ENCODE peak calls at places on chromosomes 3 and 15, in nine cellular contexts. T is BE2C; H is CD8-positive, alpha-beta T cell; Y is fibroblast of mammary gland; Q is foreskin keratinocyte; Z is psoas muscle; D is HFF-Myc; E is progenitor cell of endocrine pancreas; X is stomach. U is an unnamed sample.

GRCh38 chr3:4776399-4776979 is 202.7 kb upstream of the BHLHE40 start:
- DNase-seq in X (no peak), E (no peak), D (no peak), Y (no peak), Z (no peak), Q (peak), T (no peak), H (no peak), U (no peak)

GRCh38 chr3:18189651-18190050 is 235.5 kb downstream of the SATB1 start:
- DNase-seq in E (no peak), Q (peak), X (no peak), H (no peak), Z (no peak), T (no peak), D (peak), Y (peak), U (no peak)

GRCh38 chr3:172622916-172623700 is 87.8 kb downstream of the NCEH1 start:
- DNase-seq in Y (peak), E (no peak), Z (no peak), D (no peak), Q (peak), T (peak), X (peak), H (peak), U (no peak)

GRCh38 chr15:73950479-73951043 is 24.3 kb downstream of the LOXL1 start:
- DNase-seq in Y (peak), Q (no peak), H (no peak), D (no peak), E (no peak), T (peak), X (no peak), Z (peak), U (no peak)

GRCh38 chr3:174884776-174885568 is 25.8 kb downstream of the NAALADL2 start:
- DNase-seq in Q (no peak), Z (no peak), E (no peak), H (no peak), Y (no peak), T (no peak), X (no peak), D (no peak), U (no peak)

GRCh38 chr3:102122527-102122926 is 273.2 kb downstream of the NFKBIZ start:
- DNase-seq in Y (no peak), X (no peak), Z (no peak), T (no peak), Q (no peak), H (no peak), E (no peak), D (no peak), U (no peak)

GRCh38 chr15:37038036-37038715 is 62.2 kb downstream of the MEIS2 start:
- DNase-seq in Y (no peak), D (no peak), T (no peak), Q (no peak), H (no peak), X (no peak), Z (no peak), E (no peak), U (no peak)

GRCh38 chr3:133856316-133856715 is 39.4 kb downstream of the RAB6B start:
- DNase-seq in T (no peak), Z (no peak), H (no peak), D (no peak), E (no peak), Q (no peak), Y (peak), X (no peak), U (no peak)

GRCh38 chr3:136676009-136676408 is 76.2 kb downstream of the STAG1 start:
- DNase-seq in H (no peak), X (no peak), E (no peak), Y (no peak), Z (no peak), T (no peak), D (no peak), Q (no peak), U (no peak)

GRCh38 chr3:120730576-120731542 is 11.5 kb downstream of the RABL3 start:
- DNase-seq in D (no peak), X (no peak), H (no peak), T (no peak), E (no peak), Q (no peak), Z (no peak), Y (no peak), U (no peak)

GRCh38 chr15:39698444-39699390 is 83.9 kb downstream of the FSIP1 start:
- DNase-seq in E (no peak), Q (no peak), T (no peak), X (no peak), H (no peak), D (no peak), Y (no peak), Z (no peak), U (no peak)

GRCh38 chr3:183698318-183698731 is 728 bp downstream of the YEATS2 start:
- DNase-seq in Z (no peak), X (no peak), Y (peak), Q (no peak), T (peak), H (peak), E (peak), D (no peak), U (no peak)

GRCh38 chr3:11078826-11079520 is 75.3 kb upstream of the HRH1 start:
- DNase-seq in H (no peak), Y (no peak), Q (no peak), Z (no peak), X (no peak), T (no peak), D (no peak), E (no peak), U (no peak)

GRCh38 chr3:186609247-186609868 is 3.5 kb upstream of the AHSG start:
- DNase-seq in E (no peak), H (no peak), D (no peak), T (peak), Q (peak), Y (peak), X (peak), Z (no peak), U (no peak)

GRCh38 chr3:142649996-142650693 is 54.0 kb downstream of the PLS1 start:
- DNase-seq in T (no peak), E (no peak), X (no peak), Y (no peak), D (no peak), Z (no peak), Q (no peak), H (no peak), U (no peak)

GRCh38 chr3:126542340-126543241 is 16.1 kb downstream of the C3orf22 start:
- DNase-seq in H (no peak), X (peak), T (no peak), E (peak), Q (no peak), Z (peak), Y (no peak), D (no peak), U (no peak)

GRCh38 chr3:28935141-28935540 is 345.7 kb upstream of the RBMS3 start:
- DNase-seq in H (no peak), Z (no peak), E (no peak), X (no peak), Q (no peak), T (no peak), Y (no peak), D (no peak), U (no peak)

GRCh38 chr15:88989578-88989977 is 76.4 kb upstream of the MFGE8 start:
- DNase-seq in Y (peak), Z (no peak), H (no peak), X (no peak), Q (peak), T (no peak), E (no peak), D (no peak), U (peak)

GRCh38 chr3:62873672-62874397 is 1.4 kb downstream of the CADPS start:
- DNase-seq in D (no peak), E (peak), T (peak), Y (peak), Z (peak), H (no peak), Q (no peak), X (no peak), U (no peak)

GRCh38 chr3:194386610-194387009 is 12.5 kb downstream of the GP5 start:
- DNase-seq in Y (no peak), H (no peak), X (no peak), D (no peak), Z (no peak), Q (no peak), T (no peak), E (no peak), U (no peak)

GRCh38 chr3:98598492-98598891 is 5.1 kb upstream of the CPOX start:
- DNase-seq in D (no peak), E (no peak), H (no peak), X (no peak), T (no peak), Y (no peak), Z (no peak), Q (no peak), U (no peak)

GRCh38 chr3:11498646-11499045 is 145.1 kb downstream of the VGLL4 start:
- DNase-seq in E (no peak), D (no peak), Q (no peak), T (no peak), Y (peak), Z (peak), H (no peak), X (peak), U (no peak)

GRCh38 chr3:118400886-118401285 is 633.8 kb downstream of the IGSF11 start:
- DNase-seq in X (no peak), D (no peak), Z (no peak), Y (no peak), E (no peak), Q (peak), H (no peak), T (no peak), U (no peak)

GRCh38 chr15:96693990-96694517 is 363.6 kb downstream of the NR2F2 start:
- DNase-seq in D (no peak), Q (no peak), X (no peak), T (no peak), H (no peak), E (no peak), Y (no peak), Z (no peak), U (no peak)

GRCh38 chr15:74589826-74590225 is 25.8 kb upstream of the CLK3 start:
- DNase-seq in Y (no peak), E (no peak), X (no peak), Z (no peak), D (no peak), H (no peak), T (no peak), Q (no peak), U (no peak)

GRCh38 chr15:70469651-70470555 is 293.5 kb downstream of the UACA start:
- DNase-seq in Z (no peak), T (no peak), Q (no peak), E (no peak), H (no peak), Y (no peak), D (no peak), X (no peak), U (no peak)

GRCh38 chr15:36785396-36785795 is 206.0 kb downstream of the CDIN1 start:
- DNase-seq in D (no peak), X (no peak), H (no peak), T (no peak), Q (no peak), Z (no peak), E (no peak), Y (no peak), U (no peak)

GRCh38 chr3:48656061-48656840 is 6.4 kb downstream of the CELSR3 start:
- DNase-seq in X (peak), Y (peak), E (peak), D (no peak), H (peak), Q (peak), T (no peak), Z (peak), U (no peak)

GRCh38 chr3:89223188-89223587 is 115.8 kb downstream of the EPHA3 start:
- DNase-seq in Q (no peak), D (no peak), X (no peak), H (no peak), T (no peak), E (no peak), Y (no peak), Z (no peak), U (no peak)

GRCh38 chr15:48202068-48202467 is 4.0 kb upstream of the SLC12A1 start:
- DNase-seq in Q (no peak), X (no peak), T (no peak), E (no peak), Y (no peak), D (no peak), H (no peak), Z (no peak), U (no peak)

GRCh38 chr3:32432711-32433530 is 41.3 kb downstream of the CMTM7 start:
- DNase-seq in X (no peak), D (no peak), T (no peak), Z (no peak), Y (peak), E (no peak), H (no peak), Q (no peak), U (no peak)

GRCh38 chr15:101676965-101677364 is 24.8 kb upstream of the TM2D3 start:
- DNase-seq in E (no peak), D (no peak), X (no peak), H (no peak), Z (no peak), T (no peak), Q (no peak), Y (peak), U (peak)

DNA sequence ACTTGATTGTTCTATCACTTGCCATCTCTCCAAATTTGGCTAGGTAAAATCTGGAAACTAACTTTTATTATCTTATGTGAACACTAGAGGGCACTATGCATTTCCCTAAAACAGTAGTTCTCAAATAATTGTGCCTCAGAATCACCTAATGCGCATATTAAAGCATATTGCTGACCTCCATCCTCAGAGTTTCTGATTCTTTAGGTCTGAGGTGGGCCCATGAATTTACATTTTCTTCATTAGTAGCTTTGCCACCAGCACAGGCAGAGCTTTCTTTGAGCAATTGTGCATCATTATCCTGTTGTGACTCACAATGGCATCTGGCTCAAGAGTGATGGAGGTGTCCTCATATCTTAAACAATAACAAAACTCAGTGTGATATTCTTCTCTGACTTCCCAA is 17.5 kb upstream of the BCHE start:
- DNase-seq in Y (peak), Q (peak), E (no peak), X (no peak), H (no peak), D (no peak), T (no peak), Z (no peak), U (no peak)
- TF ChIP-seq CTCF in Y (peak), Q (peak), E (peak), X (no peak), H (peak), D (peak), T (peak), Z (peak), U (peak)

GRCh38 chr15:90419738-90420487 is 31.9 kb downstream of the IQGAP1 start:
- DNase-seq in Z (no peak), Q (peak), E (no peak), Y (peak), H (no peak), D (peak), X (no peak), T (no peak), U (peak)

GRCh38 chr15:90423920-90424319 is 35.9 kb downstream of the IQGAP1 start:
- DNase-seq in Z (no peak), T (no peak), Y (no peak), H (no peak), D (no peak), X (no peak), Q (no peak), E (no peak), U (no peak)

GRCh38 chr15:90420488-90420850 is 32.4 kb downstream of the IQGAP1 start:
- DNase-seq in D (no peak), Y (no peak), E (no peak), Z (no peak), T (no peak), X (no peak), H (no peak), Q (no peak), U (no peak)

GRCh38 chr15:90421527-90421926 is 33.5 kb downstream of the IQGAP1 start:
- DNase-seq in T (no peak), Z (no peak), Q (no peak), D (no peak), Y (peak), H (no peak), E (no peak), X (no peak), U (no peak)

GRCh38 chr15:90422043-90422442 is 34.0 kb downstream of the IQGAP1 start:
- DNase-seq in H (no peak), D (no peak), Y (no peak), X (no peak), T (no peak), E (no peak), Z (no peak), Q (no peak), U (no peak)
- TF ChIP-seq CTCF in H (no peak), D (no peak), Y (no peak), X (no peak), T (no peak), E (no peak), Z (no peak), Q (no peak), U (no peak)

GRCh38 chr3:59317386-59317785 is 267.6 kb upstream of the CFAP20DC start:
- DNase-seq in Y (no peak), T (no peak), H (no peak), D (no peak), Q (peak), X (no peak), Z (no peak), E (no peak), U (no peak)

GRCh38 chr3:59308001-59308400 is 258.2 kb upstream of the CFAP20DC start:
- DNase-seq in T (no peak), Z (no peak), Y (no peak), D (no peak), H (no peak), E (no peak), X (no peak), Q (no peak), U (no peak)

GRCh38 chr3:59308684-59309083 is 258.9 kb upstream of the CFAP20DC start:
- DNase-seq in E (no peak), D (no peak), T (no peak), H (no peak), X (no peak), Y (no peak), Z (no peak), Q (no peak), U (no peak)

GRCh38 chr3:59310736-59311135 is 260.9 kb upstream of the CFAP20DC start:
- DNase-seq in Y (no peak), X (no peak), H (no peak), T (no peak), E (no peak), Z (no peak), D (no peak), Q (no peak), U (no peak)

DNA sequence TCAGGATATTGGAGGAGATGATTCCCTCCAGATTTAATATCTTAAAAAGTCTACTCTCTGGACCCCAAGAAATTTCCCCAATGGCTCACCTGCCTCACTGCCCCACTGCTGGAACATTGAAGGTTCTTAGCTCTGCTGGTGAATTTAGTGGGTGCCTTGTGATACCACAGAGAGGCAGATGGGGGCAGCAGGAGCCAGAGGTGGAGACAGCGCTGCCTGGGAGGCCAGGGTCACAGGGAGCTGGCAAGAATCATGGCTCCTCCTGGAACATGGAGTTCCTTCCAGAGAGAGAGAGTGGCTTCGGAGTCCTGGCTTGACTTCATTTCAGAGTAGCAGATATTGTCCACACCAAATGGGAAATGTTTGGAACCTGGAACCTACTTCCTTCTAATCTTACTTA is 263.5 kb upstream of the CFAP20DC start:
- DNase-seq in D (no peak), T (peak), E (no peak), H (peak), Q (no peak), Z (no peak), X (peak), Y (peak), U (no peak)
- TF ChIP-seq CTCF in D (peak), T (peak), E (peak), H (peak), Q (peak), Z (no peak), X (no peak), Y (peak), U (peak)

GRCh38 chr3:177357352-177358084 is 160.2 kb upstream of the TBL1XR1 start:
- DNase-seq in D (peak), T (peak), X (peak), E (no peak), Q (peak), Z (no peak), H (no peak), Y (peak), U (no peak)
- TF ChIP-seq CTCF in D (no peak), T (no peak), X (no peak), E (no peak), Q (peak), Z (no peak), H (no peak), Y (no peak), U (no peak)

GRCh38 chr3:192188218-192188835 is 539.0 kb downstream of the FGF12 start:
- DNase-seq in E (peak), X (peak), D (no peak), Q (peak), Y (peak), T (peak), Z (peak), H (peak), U (no peak)
- TF ChIP-seq CTCF in E (peak), X (no peak), D (peak), Q (peak), Y (peak), T (peak), Z (peak), H (no peak), U (peak)

GRCh38 chr15:55795031-55795430 is 52.1 kb upstream of the PRTG start:
- DNase-seq in H (no peak), T (no peak), Q (no peak), E (no peak), D (no peak), Y (no peak), X (no peak), Z (no peak), U (no peak)

GRCh38 chr15:55800216-55800615 is 57.3 kb upstream of the PRTG start:
- DNase-seq in E (no peak), H (no peak), T (peak), X (no peak), D (no peak), Y (no peak), Q (no peak), Z (no peak), U (no peak)

GRCh38 chr15:55796321-55796965 is 53.5 kb upstream of the PRTG start:
- DNase-seq in X (no peak), Z (no peak), H (no peak), T (no peak), Y (peak), E (no peak), D (no peak), Q (peak), U (no peak)

GRCh38 chr15:55802600-55803376 is 59.8 kb upstream of the PRTG start:
- DNase-seq in X (no peak), H (no peak), E (no peak), Q (no peak), D (no peak), Z (no peak), Y (no peak), T (no peak), U (no peak)

DNA sequence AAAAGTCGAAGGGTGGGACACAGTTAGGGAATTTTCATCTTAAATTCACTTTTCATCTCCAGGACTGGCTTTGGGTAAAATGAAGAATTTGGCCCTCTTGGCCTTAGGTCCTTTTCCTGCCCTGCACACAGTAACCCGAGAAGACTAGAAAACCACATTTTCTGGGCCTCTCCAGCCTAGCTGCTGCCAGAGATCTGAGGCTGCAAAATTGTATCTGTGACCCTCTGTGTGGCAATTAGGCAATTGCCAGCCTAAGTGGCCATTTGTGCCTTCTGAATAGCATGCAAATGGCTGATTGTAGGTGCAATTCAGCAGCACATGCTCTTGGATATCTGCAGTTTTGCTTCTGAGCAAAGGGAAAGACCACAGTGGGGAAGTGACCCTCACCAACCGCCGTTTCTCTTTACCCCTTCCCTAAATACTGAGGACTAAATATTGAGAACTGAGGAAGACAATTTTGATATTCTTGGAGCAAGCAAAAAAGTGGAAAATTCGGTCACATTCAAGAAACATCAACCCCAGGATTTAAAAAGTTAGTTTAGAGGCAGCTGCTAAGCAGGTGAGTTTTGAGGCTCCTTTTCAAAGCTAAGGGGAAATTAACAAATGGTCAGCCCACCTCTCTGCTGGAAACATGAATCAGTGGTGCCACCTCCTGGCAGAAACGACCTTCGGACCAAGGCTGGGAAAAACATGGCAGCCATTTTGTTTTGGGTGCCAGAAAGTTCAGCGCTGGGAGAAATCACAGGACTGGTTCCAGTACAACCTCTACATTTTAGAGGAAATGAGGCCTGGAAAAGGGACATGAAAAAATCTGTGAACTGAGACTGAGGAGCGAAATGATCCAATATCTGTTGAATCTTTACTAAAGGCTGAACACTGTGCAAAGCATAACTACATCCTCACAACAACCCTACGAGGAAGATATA is 56.6 kb upstream of the PRTG start:
- DNase-seq in T (peak), E (peak), Y (peak), D (no peak), Q (peak), X (peak), Z (no peak), H (no peak), U (no peak)
- TF ChIP-seq CTCF in T (peak), E (peak), Y (peak), D (peak), Q (peak), X (no peak), Z (peak), H (no peak), U (peak)

U was measured in AG09319.